ENCODE peak calls at places on chromosome 12, in nine cellular contexts. One of them, this sample, is unnamed.
A peak's percentile ranks its signal among the peaks of the same experiment; 100 is the strongest.

GRCh38 chr12:92088802-92089201 is 56.8 kb downstream of the BTG1 start:
- DNase-seq in body of pancreas: no peak
- DNase-seq in tibial nerve: peak; percentile 24
- DNase-seq in neural progenitor cell: no peak
- DNase-seq in pancreas: no peak
- DNase-seq in endothelial cell of umbilical vein: no peak
- DNase-seq in A549: no peak
- DNase-seq in fibroblast of lung: no peak
- DNase-seq in A673: peak; percentile 28
- DNase-seq in this sample: no peak

GRCh38 chr12:45273717-45274271 is 57.9 kb downstream of the ANO6 start:
- DNase-seq in A549: peak; percentile 91
- DNase-seq in A673: no peak
- DNase-seq in endothelial cell of umbilical vein: peak; percentile 95
- DNase-seq in fibroblast of lung: peak; percentile 89
- DNase-seq in tibial nerve: peak; percentile 38
- DNase-seq in pancreas: no peak
- DNase-seq in body of pancreas: peak; percentile 19
- DNase-seq in neural progenitor cell: no peak
- DNase-seq in this sample: no peak

GRCh38 chr12:47068539-47068938 is 10.9 kb upstream of the PCED1B start:
- DNase-seq in body of pancreas: no peak
- DNase-seq in A549: no peak
- DNase-seq in fibroblast of lung: no peak
- DNase-seq in pancreas: no peak
- DNase-seq in A673: peak; percentile 55
- DNase-seq in neural progenitor cell: peak; percentile 39
- DNase-seq in tibial nerve: no peak
- DNase-seq in endothelial cell of umbilical vein: no peak
- DNase-seq in this sample: no peak

GRCh38 chr12:15688202-15688736 is 100.9 kb downstream of the EPS8 start:
- DNase-seq in body of pancreas: peak; percentile 81
- DNase-seq in endothelial cell of umbilical vein: no peak
- DNase-seq in fibroblast of lung: no peak
- DNase-seq in A549: peak; percentile 76
- DNase-seq in pancreas: peak; percentile 29
- DNase-seq in tibial nerve: peak; percentile 73
- DNase-seq in A673: no peak
- DNase-seq in neural progenitor cell: no peak
- DNase-seq in this sample: no peak

GRCh38 chr12:89080797-89081470 is 271.4 kb downstream of the DUSP6 start:
- DNase-seq in neural progenitor cell: no peak
- DNase-seq in endothelial cell of umbilical vein: peak; percentile 86
- DNase-seq in A673: peak; percentile 97
- DNase-seq in pancreas: no peak
- DNase-seq in fibroblast of lung: peak; percentile 37
- DNase-seq in tibial nerve: no peak
- DNase-seq in body of pancreas: no peak
- DNase-seq in A549: no peak
- DNase-seq in this sample: no peak

GRCh38 chr12:121792607-121793500 is 634 bp downstream of the RHOF start:
- DNase-seq in A549: no peak
- DNase-seq in tibial nerve: no peak
- DNase-seq in endothelial cell of umbilical vein: no peak
- DNase-seq in body of pancreas: no peak
- DNase-seq in A673: no peak
- DNase-seq in fibroblast of lung: no peak
- DNase-seq in pancreas: peak; percentile 41
- DNase-seq in neural progenitor cell: no peak
- DNase-seq in this sample: peak; percentile 67

GRCh38 chr12:100986595-100987547 is 192.3 kb downstream of the ANO4 start:
- DNase-seq in pancreas: no peak
- DNase-seq in A673: peak; percentile 78
- DNase-seq in A549: no peak
- DNase-seq in body of pancreas: peak; percentile 11
- DNase-seq in endothelial cell of umbilical vein: peak; percentile 2
- DNase-seq in neural progenitor cell: peak; percentile 61
- DNase-seq in fibroblast of lung: peak; percentile 38
- DNase-seq in tibial nerve: no peak
- DNase-seq in this sample: no peak

GRCh38 chr12:118317729-118318128 is 55.0 kb downstream of the TAOK3 start:
- DNase-seq in pancreas: no peak
- DNase-seq in endothelial cell of umbilical vein: no peak
- DNase-seq in A549: no peak
- DNase-seq in tibial nerve: no peak
- DNase-seq in fibroblast of lung: no peak
- DNase-seq in body of pancreas: no peak
- DNase-seq in neural progenitor cell: no peak
- DNase-seq in A673: no peak
- DNase-seq in this sample: no peak

GRCh38 chr12:27505124-27505523 is 18.9 kb upstream of the PPFIBP1 start:
- DNase-seq in fibroblast of lung: peak; percentile 67
- DNase-seq in A673: no peak
- DNase-seq in neural progenitor cell: no peak
- DNase-seq in endothelial cell of umbilical vein: no peak
- DNase-seq in A549: no peak
- DNase-seq in pancreas: no peak
- DNase-seq in body of pancreas: no peak
- DNase-seq in tibial nerve: no peak
- DNase-seq in this sample: no peak

GRCh38 chr12:106152334-106152733 is 13.6 kb upstream of the NUAK1 start:
- DNase-seq in body of pancreas: no peak
- DNase-seq in A673: no peak
- DNase-seq in pancreas: no peak
- DNase-seq in neural progenitor cell: no peak
- DNase-seq in tibial nerve: no peak
- DNase-seq in endothelial cell of umbilical vein: no peak
- DNase-seq in A549: no peak
- DNase-seq in fibroblast of lung: no peak
- DNase-seq in this sample: no peak

GRCh38 chr12:95117178-95117599 is 43.8 kb upstream of the NR2C1 start:
- DNase-seq in A549: peak; percentile 82
- DNase-seq in fibroblast of lung: peak; percentile 84
- DNase-seq in neural progenitor cell: peak; percentile 83
- DNase-seq in pancreas: peak; percentile 51
- DNase-seq in tibial nerve: peak; percentile 85
- DNase-seq in endothelial cell of umbilical vein: peak; percentile 85
- DNase-seq in A673: peak; percentile 84
- DNase-seq in body of pancreas: peak; percentile 86
- DNase-seq in this sample: peak; percentile 39

GRCh38 chr12:67671419-67671818 is 22.9 kb downstream of the DYRK2 start:
- DNase-seq in endothelial cell of umbilical vein: no peak
- DNase-seq in A673: no peak
- DNase-seq in pancreas: no peak
- DNase-seq in neural progenitor cell: no peak
- DNase-seq in body of pancreas: no peak
- DNase-seq in fibroblast of lung: no peak
- DNase-seq in tibial nerve: no peak
- DNase-seq in A549: no peak
- DNase-seq in this sample: no peak

GRCh38 chr12:13277278-13277677 is 80.8 kb downstream of the EMP1 start:
- DNase-seq in A549: no peak
- DNase-seq in tibial nerve: no peak
- DNase-seq in A673: no peak
- DNase-seq in endothelial cell of umbilical vein: no peak
- DNase-seq in body of pancreas: no peak
- DNase-seq in pancreas: no peak
- DNase-seq in fibroblast of lung: no peak
- DNase-seq in neural progenitor cell: no peak
- DNase-seq in this sample: no peak

GRCh38 chr12:52612431-52613290 is 5.7 kb downstream of the KRT73 start:
- DNase-seq in fibroblast of lung: no peak
- DNase-seq in neural progenitor cell: no peak
- DNase-seq in endothelial cell of umbilical vein: no peak
- DNase-seq in A549: no peak
- DNase-seq in pancreas: no peak
- DNase-seq in body of pancreas: no peak
- DNase-seq in tibial nerve: no peak
- DNase-seq in A673: no peak
- DNase-seq in this sample: no peak

GRCh38 chr12:105672576-105672975 is 342.1 kb downstream of the C12orf75 start:
- DNase-seq in A549: no peak
- DNase-seq in neural progenitor cell: no peak
- DNase-seq in endothelial cell of umbilical vein: peak; percentile 54
- DNase-seq in A673: no peak
- DNase-seq in tibial nerve: peak; percentile 12
- DNase-seq in body of pancreas: peak; percentile 4
- DNase-seq in fibroblast of lung: peak; percentile 31
- DNase-seq in pancreas: peak; percentile 4
- DNase-seq in this sample: no peak

GRCh38 chr12:78759387-78759786 is 105.2 kb upstream of the SYT1 start:
- DNase-seq in A673: peak; percentile 29
- DNase-seq in neural progenitor cell: no peak
- DNase-seq in tibial nerve: no peak
- DNase-seq in A549: peak; percentile 49
- DNase-seq in endothelial cell of umbilical vein: peak; percentile 75
- DNase-seq in fibroblast of lung: peak; percentile 21
- DNase-seq in pancreas: no peak
- DNase-seq in body of pancreas: no peak
- DNase-seq in this sample: no peak

GRCh38 chr12:114917307-114917706 is 233.3 kb upstream of the TBX3 start:
- DNase-seq in fibroblast of lung: no peak
- DNase-seq in neural progenitor cell: no peak
- DNase-seq in A673: no peak
- DNase-seq in tibial nerve: no peak
- DNase-seq in body of pancreas: no peak
- DNase-seq in endothelial cell of umbilical vein: no peak
- DNase-seq in pancreas: no peak
- DNase-seq in A549: no peak
- DNase-seq in this sample: no peak
- H3K27ac ChIP-seq in fibroblast of lung: no peak overlapping the region
- H3K27ac ChIP-seq in neural progenitor cell: no peak overlapping the region
- H3K27ac ChIP-seq in A673: no peak overlapping the region
- H3K27ac ChIP-seq in tibial nerve: no peak overlapping the region
- H3K27ac ChIP-seq in body of pancreas: no peak overlapping the region
- H3K27ac ChIP-seq in endothelial cell of umbilical vein: no peak overlapping the region
- H3K27ac ChIP-seq in pancreas: no peak overlapping the region
- H3K27ac ChIP-seq in A549: peak overlapping the region; percentile 77
- H3K27ac ChIP-seq in this sample: no peak overlapping the region

DNA sequence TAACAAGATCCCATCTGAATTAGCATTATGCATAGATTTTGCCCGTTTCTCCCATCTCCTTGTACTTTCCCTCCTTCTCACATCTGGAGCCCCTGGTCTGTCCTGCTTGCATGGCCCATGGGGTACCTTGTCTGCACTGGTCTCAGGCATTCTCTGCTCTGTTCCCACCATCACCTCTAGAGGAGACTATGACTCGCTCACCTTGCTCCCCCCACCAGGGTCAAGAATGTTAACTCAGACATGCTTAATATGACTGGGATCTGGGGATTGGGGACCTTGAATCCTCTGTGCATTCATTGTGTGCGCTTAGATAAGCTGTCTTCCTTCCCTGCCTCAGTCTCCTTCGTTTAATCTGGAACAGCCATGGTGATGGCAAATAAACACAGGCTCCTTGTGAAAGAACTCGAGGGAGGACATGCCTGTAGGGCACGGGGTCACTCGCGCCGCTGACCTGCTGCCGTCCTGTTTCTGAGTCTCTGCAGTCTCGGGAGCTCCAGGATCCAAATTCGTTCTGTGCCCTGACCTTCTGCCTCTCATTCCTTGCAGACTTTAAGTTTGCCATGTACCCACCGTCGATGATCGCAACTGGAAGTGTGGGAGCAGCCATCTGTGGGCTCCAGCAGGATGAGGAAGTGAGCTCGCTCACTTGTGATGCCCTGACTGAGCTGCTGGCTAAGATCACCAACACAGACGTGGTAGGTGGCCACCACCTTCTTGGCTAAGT is 14.9 kb downstream of the CCND2 start:
- DNase-seq in neural progenitor cell: no peak
- DNase-seq in fibroblast of lung: no peak
- DNase-seq in tibial nerve: no peak
- DNase-seq in body of pancreas: no peak
- DNase-seq in pancreas: no peak
- DNase-seq in A549: no peak
- DNase-seq in A673: no peak
- DNase-seq in endothelial cell of umbilical vein: no peak
- DNase-seq in this sample: no peak
- H3K4me1 ChIP-seq in neural progenitor cell: peaks cover 33% of the 10 kb centered on the region
- H3K4me1 ChIP-seq in fibroblast of lung: no peaks in the 10 kb centered on the region
- H3K4me1 ChIP-seq in tibial nerve: peaks cover 42% of the 10 kb centered on the region
- H3K4me1 ChIP-seq in body of pancreas: peaks cover 4% of the 10 kb centered on the region
- H3K4me1 ChIP-seq in pancreas: no peaks in the 10 kb centered on the region
- H3K4me1 ChIP-seq in A549: no peaks in the 10 kb centered on the region
- H3K4me1 ChIP-seq in A673: no peaks in the 10 kb centered on the region
- H3K4me1 ChIP-seq in endothelial cell of umbilical vein: no peaks in the 10 kb centered on the region
- H3K4me1 ChIP-seq in this sample: peaks cover 55% of the 10 kb centered on the region

DNA sequence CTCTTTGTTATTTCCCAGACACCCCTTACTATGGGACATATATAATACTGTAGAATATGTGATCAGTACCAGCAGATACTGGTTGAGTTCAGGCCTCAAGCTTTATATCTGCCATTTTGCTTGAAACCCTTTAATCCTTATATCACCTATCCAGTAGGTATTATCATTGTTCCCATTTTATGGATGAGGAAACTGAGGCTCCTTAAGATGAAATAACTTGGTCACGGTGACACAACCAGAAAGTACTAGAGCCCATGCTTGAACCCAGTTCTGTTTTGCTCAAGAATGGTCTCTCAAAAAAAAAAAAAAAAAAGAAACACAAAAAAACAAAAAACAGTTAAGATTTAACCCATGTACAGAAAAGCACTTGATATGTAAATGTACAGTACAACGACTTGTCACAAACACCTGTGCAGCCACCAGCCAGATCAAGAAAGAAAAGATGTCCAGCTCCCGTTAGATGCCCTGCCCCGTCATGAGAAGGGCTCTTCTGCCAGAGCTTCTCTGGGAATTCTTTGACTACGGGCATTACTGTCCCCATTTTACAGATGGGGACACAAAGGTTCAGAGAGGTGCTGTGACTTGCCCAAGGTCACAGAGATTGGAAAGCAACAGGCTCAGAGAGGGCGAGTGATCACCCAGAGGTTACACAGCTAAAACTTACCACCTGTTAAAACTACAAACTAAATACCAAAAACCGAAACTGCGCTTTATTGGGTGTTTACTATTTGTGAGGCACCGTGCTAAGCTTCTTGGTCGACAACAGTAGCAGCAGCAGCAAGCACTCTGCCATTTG is 669 bp upstream of the WSCD2 start:
- DNase-seq in fibroblast of lung: no peak
- DNase-seq in A549: no peak
- DNase-seq in tibial nerve: no peak
- DNase-seq in endothelial cell of umbilical vein: no peak
- DNase-seq in A673: no peak
- DNase-seq in pancreas: no peak
- DNase-seq in body of pancreas: no peak
- DNase-seq in neural progenitor cell: no peak
- DNase-seq in this sample: no peak
- H3K4me3 ChIP-seq in fibroblast of lung: no peak overlapping the region
- H3K4me3 ChIP-seq in A549: peak overlapping the region; percentile 43
- H3K4me3 ChIP-seq in tibial nerve: peak overlapping the region; percentile 44
- H3K4me3 ChIP-seq in endothelial cell of umbilical vein: no peak overlapping the region
- H3K4me3 ChIP-seq in A673: no peak overlapping the region
- H3K4me3 ChIP-seq in pancreas: peak overlapping the region; percentile 37
- H3K4me3 ChIP-seq in body of pancreas: no peak overlapping the region
- H3K4me3 ChIP-seq in neural progenitor cell: peak overlapping the region; percentile 96
- H3K4me3 ChIP-seq in this sample: no peak overlapping the region

DNA sequence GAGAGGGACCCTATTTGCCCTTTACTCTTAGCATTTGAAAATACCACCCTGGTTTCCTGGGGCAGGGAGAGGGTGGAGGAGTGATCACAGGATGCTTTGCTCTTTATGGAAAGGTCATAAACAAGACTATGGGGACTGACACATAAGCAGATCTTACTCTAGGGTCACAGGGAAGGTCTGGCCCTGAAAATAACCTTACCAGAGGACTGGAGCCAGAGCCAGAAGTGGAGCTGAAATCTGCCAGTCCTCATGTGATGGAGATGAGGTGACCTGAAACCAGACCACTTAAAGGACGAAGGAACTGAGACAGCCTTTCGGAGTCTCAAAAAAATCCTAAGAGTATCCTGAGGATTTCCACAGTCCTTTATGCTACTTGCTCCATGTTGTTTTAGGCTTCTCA is 12.4 kb downstream of the PFKM start:
- DNase-seq in neural progenitor cell: no peak
- DNase-seq in tibial nerve: no peak
- DNase-seq in fibroblast of lung: no peak
- DNase-seq in pancreas: no peak
- DNase-seq in body of pancreas: no peak
- DNase-seq in A549: no peak
- DNase-seq in endothelial cell of umbilical vein: no peak
- DNase-seq in A673: no peak
- DNase-seq in this sample: no peak
- H3K27ac ChIP-seq in neural progenitor cell: no peak overlapping the region
- H3K27ac ChIP-seq in tibial nerve: no peak overlapping the region
- H3K27ac ChIP-seq in fibroblast of lung: no peak overlapping the region
- H3K27ac ChIP-seq in pancreas: no peak overlapping the region
- H3K27ac ChIP-seq in body of pancreas: no peak overlapping the region
- H3K27ac ChIP-seq in A549: no peak overlapping the region
- H3K27ac ChIP-seq in endothelial cell of umbilical vein: no peak overlapping the region
- H3K27ac ChIP-seq in A673: no peak overlapping the region
- H3K27ac ChIP-seq in this sample: no peak overlapping the region

This sample was measured in CD8-positive, alpha-beta memory T cell.